ENCODE peak calls at places on chromosomes 1 and 21, in four cellular contexts. D, N, V and C are unnamed samples.

GRCh38 chr1:164716992-164717703 is 158.2 kb downstream of the PBX1 start:
- DNase-seq in D (no peak), N (no peak), V (no peak), C (no peak)

GRCh38 chr21:16455978-16456377 is 726.2 kb downstream of the USP25 start:
- DNase-seq in D (no peak), N (no peak), V (no peak), C (no peak)

GRCh38 chr1:85128296-85128695 is 72.5 kb downstream of the SYDE2 start:
- DNase-seq in D (no peak), N (no peak), V (no peak), C (no peak)

GRCh38 chr1:111503585-111504060 is at the start of the genes ADORA3 and TMIGD3:
- DNase-seq in D (no peak), N (no peak), V (no peak), C (no peak)

GRCh38 chr1:29956343-29957030 is 720.2 kb downstream of the PTPRU start:
- DNase-seq in D (no peak), N (no peak), V (no peak), C (no peak)

GRCh38 chr1:155177918-155178281 is 4.3 kb downstream of the TRIM46 start:
- DNase-seq in D (no peak), N (no peak), V (no peak), C (no peak)

GRCh38 chr1:23567629-23567995 is 8.3 kb upstream of the ID3 start:
- DNase-seq in D (no peak), N (no peak), V (no peak), C (no peak)

GRCh38 chr1:116008651-116009380 is 32.5 kb downstream of the SLC22A15 start:
- DNase-seq in D (no peak), N (no peak), V (no peak), C (no peak)

GRCh38 chr1:117967472-117967871 is 37.9 kb downstream of the WDR3 start:
- DNase-seq in D (no peak), N (no peak), V (no peak), C (no peak)

GRCh38 chr1:58570094-58570493 is 7.0 kb downstream of the TACSTD2 start:
- DNase-seq in D (no peak), N (no peak), V (no peak), C (no peak)

GRCh38 chr1:119467857-119468666 is 38.9 kb upstream of the HSD3B1 start:
- DNase-seq in D (no peak), N (no peak), V (no peak), C (no peak)

GRCh38 chr1:205293350-205294074 is 28.0 kb downstream of the NUAK2 start:
- DNase-seq in D (no peak), N (no peak), V (no peak), C (no peak)

GRCh38 chr21:43954042-43954441 is 58.1 kb upstream of the TRAPPC10 start:
- DNase-seq in D (no peak), N (no peak), V (no peak), C (no peak)

GRCh38 chr1:168631671-168632400 is 55.4 kb downstream of the XCL1 start:
- DNase-seq in D (no peak), N (no peak), V (no peak), C (no peak)

GRCh38 chr1:22756053-22756730 is 45.6 kb downstream of the EPHB2 start:
- DNase-seq in D (peak; percentile 41), N (no peak), V (no peak), C (no peak)

GRCh38 chr1:242428403-242429190 is 95.9 kb downstream of the PLD5 start:
- DNase-seq in D (no peak), N (no peak), V (no peak), C (no peak)

GRCh38 chr1:110339427-110340206 is 440 bp downstream of the RBM15 start:
- DNase-seq in D (peak; percentile 70), N (no peak), V (no peak), C (peak; percentile 61)

GRCh38 chr1:163176797-163177196 is 25.9 kb downstream of the RGS5 start:
- DNase-seq in D (no peak), N (no peak), V (no peak), C (no peak)

GRCh38 chr1:150528997-150529396 is 13.4 kb downstream of the FALEC start:
- DNase-seq in D (no peak), N (no peak), V (no peak), C (no peak)

GRCh38 chr21:45554477-45555175 is 12.4 kb upstream of the SLC19A1 start:
- DNase-seq in D (peak; percentile 92), N (peak; percentile 33), V (no peak), C (peak; percentile 75)
- TF ChIP-seq POLR2AphosphoS5 in D (no peak), N (peak; percentile 36), V (no peak), C (peak; percentile 20)

GRCh38 chr1:228456252-228457016 is 30.7 kb upstream of the RNF187 start:
- DNase-seq in D (no peak), N (no peak), V (no peak), C (no peak)
- H3K4me2 ChIP-seq in D (peak overlapping the region; percentile 99), N (peak overlapping the region; percentile 98), V (peak overlapping the region; percentile 96), C (peak overlapping the region; percentile 90)

DNA sequence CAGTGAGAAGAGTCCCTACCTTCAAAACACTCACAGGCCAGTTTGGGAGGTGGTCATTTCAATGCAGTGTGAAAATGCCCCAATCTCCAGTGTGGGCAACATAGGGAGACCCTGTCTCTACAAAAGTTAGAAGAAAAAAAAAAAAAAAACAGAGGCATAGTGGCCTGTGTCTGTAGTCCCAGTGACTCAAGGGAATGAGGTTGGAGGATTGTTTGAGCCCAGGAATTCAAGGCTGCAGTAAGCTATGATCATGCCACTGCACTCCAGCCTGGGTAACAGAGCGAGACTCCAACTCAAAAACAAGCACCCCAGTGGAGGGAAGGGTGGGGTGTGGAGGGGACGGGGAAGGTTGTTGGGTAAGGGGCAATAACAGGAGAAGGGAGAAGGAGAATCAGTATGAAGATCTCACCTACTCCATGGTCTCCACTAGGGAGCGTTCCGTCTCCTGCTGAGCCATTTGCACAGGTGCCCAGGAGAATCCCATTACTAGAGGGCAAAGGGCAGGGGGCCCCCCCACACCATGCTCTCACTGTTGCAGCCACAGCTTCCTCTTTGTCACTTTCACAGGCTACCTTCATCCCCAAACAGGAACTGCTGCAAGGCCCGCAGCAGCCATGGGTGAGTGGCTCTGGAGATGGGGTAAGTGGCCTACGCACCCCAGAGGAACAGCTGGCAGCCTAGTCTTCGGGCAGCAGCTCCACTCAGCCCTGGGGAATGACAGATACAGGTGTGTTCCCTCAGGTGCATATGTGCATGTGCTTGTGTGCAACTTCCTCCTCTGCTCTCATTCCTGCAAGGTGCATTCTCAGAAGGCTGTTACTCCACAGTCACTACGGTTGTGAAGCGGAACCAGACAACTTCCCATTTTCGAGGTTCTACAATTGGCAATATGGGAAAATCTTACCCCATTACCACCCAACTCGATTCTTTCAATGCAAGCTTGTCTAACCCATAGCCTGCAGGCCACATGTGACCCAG is 87.9 kb upstream of the LYST start:
- DNase-seq in D (no peak), N (no peak), V (no peak), C (no peak)
- TF ChIP-seq POLR2A in D (no peak), N (no peak), V (no peak), C (no peak)

GRCh38 chr1:204206121-204206520 is 7.7 kb downstream of the GOLT1A start:
- DNase-seq in D (no peak), N (no peak), V (no peak), C (peak; percentile 45)
- TF ChIP-seq POLR2AphosphoS5 in D (no peak), N (no peak), V (no peak), C (no peak)

GRCh38 chr1:176499671-176500070 is 36.7 kb downstream of the PAPPA2 start:
- DNase-seq in D (no peak), N (no peak), V (no peak), C (no peak)
- H3K4me2 ChIP-seq in D (no peak overlapping the region), N (no peak overlapping the region), V (no peak overlapping the region), C (no peak overlapping the region)

DNA sequence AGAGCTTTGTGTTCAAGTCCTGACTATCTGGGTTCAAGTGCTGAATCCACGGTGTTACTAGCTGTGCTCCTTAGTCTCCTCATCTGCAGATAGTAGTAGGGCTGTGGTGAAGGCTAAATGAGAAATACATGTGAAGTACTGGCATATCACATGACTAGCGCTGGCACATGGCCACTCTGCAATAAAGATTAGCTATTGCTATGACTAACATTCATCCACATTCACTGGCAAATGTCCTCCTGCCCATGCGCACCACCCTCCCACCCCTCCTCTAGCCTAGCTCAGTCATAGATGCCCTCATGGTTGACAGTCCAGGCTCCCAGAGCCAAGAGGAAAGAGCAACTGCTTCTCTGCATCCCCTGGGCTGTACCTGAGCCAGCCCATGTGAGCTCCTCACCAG is 8.5 kb upstream of the COL8A2 start:
- DNase-seq in D (no peak), N (no peak), V (no peak), C (peak; percentile 89)
- TF ChIP-seq POLR2A in D (no peak), N (no peak), V (no peak), C (no peak)

GRCh38 chr1:218101409-218101808 is 183.7 kb upstream of the RRP15 start:
- DNase-seq in D (no peak), N (no peak), V (no peak), C (no peak)
- TF ChIP-seq POLR2AphosphoS5 in D (no peak), N (no peak), V (no peak), C (no peak)